ENCODE peak calls at places on chromosomes 12 and 14, in seven cellular contexts. P, D, Q, V, G, T and Y are unnamed samples.

GRCh38 chr12:133233993-133234564 is 1.6 kb downstream of the ANHX start:
- DNase-seq in P (peak), D (no peak), Q (peak), V (no peak), G (no peak), T (no peak), Y (no peak)

GRCh38 chr14:28294834-28295440 is 471.6 kb upstream of the FOXG1 start:
- DNase-seq in P (peak), D (no peak), Q (no peak), V (no peak), G (no peak), T (peak), Y (no peak)

GRCh38 chr14:84988391-84988790 is 541.6 kb upstream of the FLRT2 start:
- DNase-seq in P (no peak), D (no peak), Q (no peak), V (no peak), G (no peak), T (no peak), Y (no peak)

GRCh38 chr12:97134495-97134894 is 227.4 kb downstream of the NEDD1 start:
- DNase-seq in P (no peak), D (no peak), Q (no peak), V (no peak), G (no peak), T (no peak), Y (no peak)

GRCh38 chr12:110790301-110790700 is 47.6 kb upstream of the PPP1CC start:
- DNase-seq in P (no peak), D (no peak), Q (no peak), V (no peak), G (no peak), T (no peak), Y (no peak)

GRCh38 chr14:68506021-68506644 is 286.7 kb downstream of the ZFP36L1 start:
- DNase-seq in P (no peak), D (peak), Q (peak), V (no peak), G (no peak), T (peak), Y (peak)

GRCh38 chr14:36522347-36522971 is 2.4 kb upstream of the NKX2-1 start:
- DNase-seq in P (peak), D (no peak), Q (peak), V (no peak), G (no peak), T (peak), Y (no peak)

GRCh38 chr12:66066071-66066928 is 64.2 kb downstream of the LLPH start:
- DNase-seq in P (peak), D (peak), Q (no peak), V (no peak), G (no peak), T (peak), Y (no peak)

GRCh38 chr12:32801269-32802019 is 45.7 kb upstream of the YARS2 start:
- DNase-seq in P (no peak), D (no peak), Q (no peak), V (no peak), G (no peak), T (no peak), Y (no peak)

GRCh38 chr14:64777461-64777860 is 73.2 kb downstream of the PLEKHG3 start:
- DNase-seq in P (no peak), D (no peak), Q (no peak), V (no peak), G (no peak), T (no peak), Y (no peak)